ENCODE peak calls at places on chromosome 2, in six cellular contexts. H, O, V, D, S and T are unnamed samples.

GRCh38 chr2:229477269-229477668 is 206.2 kb upstream of the PID1 start:
- DNase-seq in D (no peak), O (no peak), H (no peak), S (no peak), V (no peak), T (no peak)

GRCh38 chr2:28164280-28164801 is 228.3 kb upstream of the FOSL2 start:
- DNase-seq in S (no peak), H (peak), V (no peak), O (peak), D (no peak), T (no peak)

GRCh38 chr2:171160630-171161424 is at the start of gene TLK1:
- DNase-seq in V (peak), D (peak), H (peak), O (peak), S (peak), T (peak)

GRCh38 chr2:157246212-157247067 is 11.1 kb upstream of the GALNT5 start:
- DNase-seq in D (peak), H (peak), S (peak), V (no peak), O (peak), T (peak)

GRCh38 chr2:241666627-241667400 is 19.8 kb downstream of the DTYMK start:
- DNase-seq in V (no peak), S (no peak), O (peak), H (peak), D (no peak), T (peak)

GRCh38 chr2:234792566-234792965 is 159.3 kb upstream of the SH3BP4 start:
- DNase-seq in H (no peak), D (no peak), V (no peak), O (peak), S (no peak), T (peak)

GRCh38 chr2:180003566-180003965 is 3.5 kb downstream of the CWC22 start:
- DNase-seq in O (no peak), H (no peak), S (no peak), D (no peak), V (peak), T (no peak)

GRCh38 chr2:83817511-83817910 is 641.6 kb downstream of the SUCLG1 start:
- DNase-seq in S (no peak), V (no peak), H (no peak), D (no peak), O (peak), T (no peak)

GRCh38 chr2:64141711-64142405 is 2.4 kb downstream of the PELI1 start:
- DNase-seq in V (no peak), D (no peak), O (peak), S (no peak), H (peak), T (peak)

GRCh38 chr2:19068206-19068605 is 290.2 kb downstream of the OSR1 start:
- DNase-seq in D (no peak), O (no peak), V (no peak), H (no peak), S (no peak), T (no peak)

GRCh38 chr2:25322313-25322712 is 19.4 kb downstream of the DNMT3A start:
- DNase-seq in H (no peak), D (no peak), V (no peak), O (no peak), S (no peak), T (no peak)

GRCh38 chr2:147331790-147332419 is 512.9 kb upstream of the ACVR2A start:
- DNase-seq in D (peak), V (no peak), S (peak), H (no peak), O (peak), T (peak)

GRCh38 chr2:27958711-27959378 is 68.3 kb downstream of the BABAM2 start:
- DNase-seq in V (no peak), H (peak), D (no peak), S (no peak), O (no peak), T (peak)

GRCh38 chr2:170217778-170218251 is 39.9 kb downstream of the MYO3B start:
- DNase-seq in O (no peak), V (no peak), D (peak), H (peak), S (no peak), T (peak)

GRCh38 chr2:88606371-88607030 is 20.8 kb downstream of the EIF2AK3 start:
- DNase-seq in H (no peak), V (no peak), O (no peak), D (no peak), S (no peak), T (no peak)

GRCh38 chr2:156333274-156333950 is 891 bp upstream of the NR4A2 start:
- DNase-seq in S (no peak), H (no peak), O (no peak), D (no peak), V (no peak), T (peak)

DNA sequence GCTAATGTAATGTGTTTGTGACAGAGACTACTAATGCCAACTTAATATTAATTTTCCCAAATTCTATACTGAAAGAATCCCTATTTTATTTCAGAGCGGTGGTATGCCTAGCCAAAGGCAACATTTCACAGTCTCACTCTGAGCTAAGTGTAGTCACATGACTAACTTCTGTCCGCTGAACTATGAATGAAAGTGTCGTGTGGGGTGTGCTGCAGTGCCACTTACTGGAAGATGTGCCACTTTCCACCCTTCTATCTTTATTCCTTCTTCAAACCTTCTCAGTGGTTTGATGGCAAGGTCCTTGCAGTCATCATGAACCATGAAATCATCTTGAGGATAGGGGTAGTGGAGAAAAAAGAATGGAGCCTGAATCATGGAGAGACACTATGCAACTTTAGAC is 47.3 kb upstream of the C1D start:
- DNase-seq in H (no peak), O (no peak), S (no peak), V (peak), D (no peak), T (no peak)
- TF ChIP-seq CTCF in H (no peak), O (no peak), S (no peak), V (peak), D (no peak), T (no peak)

GRCh38 chr2:97662895-97663625 is 784 bp downstream of the ACTR1B start:
- DNase-seq in V (peak), H (peak), O (peak), S (peak), D (no peak), T (peak)

GRCh38 chr2:97663962-97664635 is at the start of gene ACTR1B:
- DNase-seq in D (peak), H (peak), V (peak), S (peak), O (peak), T (peak)

GRCh38 chr2:97663626-97663961 is 250 bp downstream of the ACTR1B start:
- DNase-seq in V (no peak), H (no peak), D (no peak), S (no peak), O (no peak), T (no peak)

GRCh38 chr2:97662386-97662894 is 1.4 kb downstream of the ACTR1B start:
- DNase-seq in H (no peak), D (no peak), O (no peak), V (no peak), S (no peak), T (no peak)

GRCh38 chr2:97664636-97664970 is 759 bp upstream of the ACTR1B start:
- DNase-seq in V (no peak), D (no peak), O (no peak), H (no peak), S (no peak), T (no peak)
- TF ChIP-seq CTCF in V (no peak), D (no peak), O (no peak), H (no peak), S (no peak), T (no peak)

GRCh38 chr2:135876066-135876711 is at the start of gene MCM6:
- DNase-seq in H (peak), D (peak), O (peak), V (peak), S (peak), T (peak)
- TF ChIP-seq CTCF in H (no peak), D (no peak), O (no peak), V (no peak), S (no peak), T (no peak)

GRCh38 chr2:15941483-15941853 is 1.1 kb downstream of the MYCN start:
- DNase-seq in D (no peak), V (no peak), H (no peak), O (no peak), S (peak), T (no peak)

GRCh38 chr2:15938803-15939555 is 1.4 kb upstream of the MYCN start:
- DNase-seq in H (no peak), V (no peak), S (peak), D (no peak), O (no peak), T (no peak)

GRCh38 chr2:15940661-15941482 is 522 bp downstream of the MYCN start:
- DNase-seq in V (no peak), D (no peak), H (no peak), O (no peak), S (no peak), T (peak)

GRCh38 chr2:15939556-15939853 is 845 bp upstream of the MYCN start:
- DNase-seq in S (peak), O (no peak), H (no peak), V (no peak), D (no peak), T (no peak)

GRCh38 chr2:15939854-15940660 is at the start of gene MYCN:
- DNase-seq in H (no peak), D (no peak), O (peak), V (peak), S (peak), T (peak)
- TF ChIP-seq CTCF in H (peak), D (no peak), O (no peak), V (no peak), S (peak), T (no peak)